ENCODE peak calls at places on chromosomes 12 and 14, in seven cellular contexts. V is upper lobe of left lung, I is HCT116, E is heart left ventricle, Y is Peyer's patch, N is adrenal gland, R is endodermal cell. T is an unnamed sample.

GRCh38 chr12:30884804-30885203 is 41.7 kb upstream of the TSPAN11 start:
- DNase-seq in V (no peak), I (no peak), E (no peak), Y (no peak), N (no peak), R (no peak), T (no peak)

GRCh38 chr12:59040651-59041050 is 120.3 kb upstream of the LRIG3 start:
- DNase-seq in V (no peak), I (no peak), E (no peak), Y (no peak), N (no peak), R (peak; percentile 69), T (no peak)

GRCh38 chr12:51907083-51907863 is at the start of gene ACVRL1:
- DNase-seq in V (peak; percentile 86), I (no peak), E (peak; percentile 75), Y (peak; percentile 63), N (no peak), R (peak; percentile 66), T (no peak)

GRCh38 chr12:112645586-112645985 is 146.0 kb upstream of the RPH3A start:
- DNase-seq in V (no peak), I (no peak), E (no peak), Y (no peak), N (no peak), R (no peak), T (no peak)

GRCh38 chr12:106583578-106584103 is 837 bp downstream of the RFX4 start:
- DNase-seq in V (peak; percentile 84), I (no peak), E (no peak), Y (no peak), N (no peak), R (peak; percentile 86), T (no peak)

GRCh38 chr12:88391556-88391955 is 188.7 kb downstream of the KITLG start:
- DNase-seq in V (no peak), I (peak; percentile 6), E (no peak), Y (no peak), N (peak; percentile 8), R (no peak), T (no peak)

GRCh38 chr12:108826115-108826806 is 31.1 kb downstream of the SSH1 start:
- DNase-seq in V (no peak), I (no peak), E (peak; percentile 81), Y (peak; percentile 53), N (peak; percentile 86), R (no peak), T (peak; percentile 64)

GRCh38 chr12:31120392-31121008 is 46.8 kb downstream of the DDX11 start:
- DNase-seq in V (peak; percentile 50), I (no peak), E (no peak), Y (no peak), N (no peak), R (peak; percentile 62), T (no peak)

GRCh38 chr14:91398192-91398591 is 19.4 kb downstream of the CCDC88C start:
- DNase-seq in V (no peak), I (no peak), E (no peak), Y (no peak), N (no peak), R (no peak), T (no peak)
- H3K27ac ChIP-seq in V (peak overlapping the region; percentile 80), I (no peak overlapping the region), E (no peak overlapping the region), Y (peak overlapping the region; percentile 74), N (no peak overlapping the region), R (no peak overlapping the region), T (peak overlapping the region; percentile 69)

GRCh38 chr14:95299271-95299670 is 20.4 kb downstream of the CLMN start:
- DNase-seq in V (no peak), I (no peak), E (no peak), Y (no peak), N (no peak), R (no peak), T (no peak)

GRCh38 chr14:95301527-95302187 is 18.1 kb downstream of the CLMN start:
- DNase-seq in V (no peak), I (no peak), E (no peak), Y (no peak), N (no peak), R (no peak), T (no peak)

GRCh38 chr14:95297832-95298231 is 21.9 kb downstream of the CLMN start:
- DNase-seq in V (no peak), I (no peak), E (no peak), Y (no peak), N (no peak), R (no peak), T (no peak)

GRCh38 chr14:95300697-95301526 is 18.8 kb downstream of the CLMN start:
- DNase-seq in V (no peak), I (no peak), E (no peak), Y (no peak), N (no peak), R (no peak), T (no peak)

DNA sequence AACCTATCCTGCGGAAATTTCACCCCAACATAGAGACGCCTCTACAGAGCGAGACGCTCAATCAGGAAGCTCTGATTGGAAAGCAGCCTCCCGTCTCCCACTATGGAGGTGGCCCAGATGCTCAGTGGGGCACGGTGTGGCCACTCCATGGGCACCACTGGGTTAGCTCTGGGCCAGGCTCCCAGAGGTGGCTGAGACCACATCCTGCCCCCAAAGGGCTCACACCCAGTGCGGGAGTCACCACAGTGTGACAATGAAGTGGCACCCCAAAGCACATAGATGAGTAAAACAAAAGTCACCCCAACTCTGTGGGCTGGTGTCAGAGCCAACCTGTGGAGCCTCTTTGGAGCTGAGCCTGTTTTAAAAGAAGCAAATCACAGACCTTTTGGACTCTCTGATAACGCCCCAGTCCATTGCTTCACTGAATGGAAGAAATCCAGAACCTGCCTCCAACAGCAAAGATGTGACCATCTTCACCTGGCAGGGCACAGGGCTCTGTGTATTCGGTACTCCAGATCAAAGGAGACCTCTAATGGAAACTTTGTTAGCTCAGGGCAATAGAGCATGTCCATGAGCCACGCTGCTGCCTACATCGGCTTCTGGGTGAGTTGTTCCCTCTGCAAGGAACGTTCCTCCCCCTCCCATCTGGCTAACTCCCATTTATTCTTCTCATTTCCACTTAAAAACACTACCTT is 19.6 kb downstream of the CLMN start:
- DNase-seq in V (no peak), I (no peak), E (no peak), Y (no peak), N (no peak), R (no peak), T (no peak)
- TF ChIP-seq CTCF in V (no peak), I (no peak), E (no peak), Y (no peak), N (no peak), R (no peak), T (no peak)

DNA sequence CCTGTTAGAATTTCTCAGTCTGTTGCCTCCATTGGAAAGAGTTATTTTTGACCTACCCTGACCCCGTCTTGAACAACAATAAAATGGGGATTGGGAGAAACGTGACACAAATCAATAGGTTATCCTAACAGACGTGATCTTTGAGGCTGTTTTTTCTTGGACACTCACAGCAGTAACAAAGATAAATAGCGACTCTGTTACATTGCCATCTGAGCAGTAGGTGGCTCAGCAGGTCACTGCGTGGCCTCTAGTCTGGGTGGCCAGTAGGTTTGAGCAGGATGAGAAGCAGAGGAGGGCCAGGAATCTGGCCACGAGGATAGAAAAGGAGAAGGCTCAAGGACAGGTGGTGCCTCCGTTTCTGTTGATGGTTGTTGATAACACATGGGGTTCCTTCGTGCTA is 101.4 kb downstream of the GPATCH2L start:
- DNase-seq in V (no peak), I (no peak), E (no peak), Y (no peak), N (no peak), R (no peak), T (no peak)
- H3K27me3 ChIP-seq in V (no peaks in the 10 kb centered on the region), I (no peaks in the 10 kb centered on the region), E (no peaks in the 10 kb centered on the region), Y (no peaks in the 10 kb centered on the region), N (no peaks in the 10 kb centered on the region), R (no peaks in the 10 kb centered on the region), T (no peaks in the 10 kb centered on the region)

DNA sequence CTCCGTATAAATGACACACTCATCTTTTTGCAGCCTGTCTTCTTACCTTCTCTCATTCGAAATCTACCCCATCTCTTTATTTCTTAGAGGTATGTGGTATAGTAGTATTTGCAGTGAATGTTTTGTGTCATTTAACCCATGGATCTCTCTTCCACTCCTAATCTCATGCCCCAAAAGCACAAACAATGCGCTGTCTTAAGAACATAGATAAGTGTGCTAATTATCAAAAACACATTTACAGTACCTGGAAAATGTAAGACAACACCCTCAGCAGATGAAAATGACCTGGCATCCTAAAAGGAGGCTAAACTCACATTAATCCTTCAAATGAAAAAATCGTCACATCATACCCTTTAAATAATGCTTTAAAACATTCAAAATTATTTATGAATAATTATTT is 10.7 kb downstream of the USP15 start:
- DNase-seq in V (no peak), I (no peak), E (no peak), Y (no peak), N (no peak), R (no peak), T (no peak)
- H3K27ac ChIP-seq in V (no peak overlapping the region), I (no peak overlapping the region), E (no peak overlapping the region), Y (no peak overlapping the region), N (no peak overlapping the region), R (no peak overlapping the region), T (no peak overlapping the region)

GRCh38 chr12:43348221-43348620 is 203.8 kb downstream of the ADAMTS20 start:
- DNase-seq in V (no peak), I (no peak), E (no peak), Y (no peak), N (no peak), R (no peak), T (no peak)

GRCh38 chr12:43345023-43345422 is 207.0 kb downstream of the ADAMTS20 start:
- DNase-seq in V (no peak), I (no peak), E (no peak), Y (no peak), N (no peak), R (no peak), T (no peak)

GRCh38 chr12:43347026-43347425 is 205.0 kb downstream of the ADAMTS20 start:
- DNase-seq in V (no peak), I (no peak), E (no peak), Y (no peak), N (no peak), R (no peak), T (no peak)

GRCh38 chr12:43352001-43352400 is 200.0 kb downstream of the ADAMTS20 start:
- DNase-seq in V (no peak), I (no peak), E (no peak), Y (no peak), N (no peak), R (no peak), T (no peak)

GRCh38 chr12:43349863-43350262 is 202.1 kb downstream of the ADAMTS20 start:
- DNase-seq in V (no peak), I (peak; percentile 10), E (no peak), Y (no peak), N (no peak), R (no peak), T (no peak)
- TF ChIP-seq CTCF in V (no peak), I (peak; percentile 59), E (peak; percentile 14), Y (no peak), N (no peak), R (peak; percentile 53), T (peak; percentile 33)

DNA sequence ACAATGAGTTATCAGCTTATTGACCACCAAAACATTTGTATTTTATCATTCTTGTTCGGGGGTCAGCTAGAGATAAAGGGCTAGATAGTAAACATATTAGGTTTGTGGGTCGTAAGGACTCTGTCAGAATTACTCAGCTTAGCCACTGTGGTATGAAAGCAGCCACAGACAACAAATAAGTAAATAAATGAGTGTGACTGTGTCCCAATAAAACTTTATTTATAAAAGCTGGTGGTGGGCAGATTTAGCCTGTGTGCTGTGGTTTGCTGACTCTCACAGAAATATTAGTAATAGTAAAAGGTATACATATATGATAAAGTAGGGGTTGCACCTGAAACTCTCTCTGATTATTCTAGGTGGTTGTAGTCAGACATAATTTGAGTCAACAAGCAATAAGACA is 56.1 kb downstream of the TPH2 start:
- DNase-seq in V (no peak), I (no peak), E (no peak), Y (no peak), N (no peak), R (no peak), T (no peak)
- H3K27me3 ChIP-seq in V (no peaks in the 10 kb centered on the region), I (peaks cover 15% of the 10 kb centered on the region), E (no peaks in the 10 kb centered on the region), Y (no peaks in the 10 kb centered on the region), N (no peaks in the 10 kb centered on the region), R (no peaks in the 10 kb centered on the region), T (no peaks in the 10 kb centered on the region)

T was measured in body of pancreas.